ENCODE peak calls at places on chromosomes 5 and 9, in eight cellular contexts. K is fibroblast of lung, F is aorta, O is IMR-90, A is A549, C is AG04449, J is fibroblast of the aortic adventitia, R is choroid plexus epithelial cell. G is an unnamed sample.

GRCh38 chr5:109691248-109691574 is 1.5 kb downstream of the MAN2A1 start:
- DNase-seq in K (no peak), F (no peak), O (no peak), A (no peak), C (no peak), J (no peak), R (no peak), G (no peak)

GRCh38 chr5:177023247-177023703 is 779 bp downstream of the ZNF346 start:
- DNase-seq in K (no peak), F (no peak), O (peak; percentile 16), A (no peak), C (no peak), J (peak; percentile 20), R (peak; percentile 9), G (peak; percentile 23)

GRCh38 chr5:73295447-73295846 is 122.5 kb downstream of the TMEM174 start:
- DNase-seq in K (no peak), F (no peak), O (no peak), A (peak; percentile 20), C (no peak), J (no peak), R (no peak), G (no peak)

GRCh38 chr9:94480205-94480604 is 74.7 kb upstream of the PCAT7 start:
- DNase-seq in K (no peak), F (no peak), O (no peak), A (no peak), C (no peak), J (no peak), R (no peak), G (no peak)

GRCh38 chr9:22088372-22089063 is 79.4 kb upstream of the CDKN2B start:
- DNase-seq in K (no peak), F (no peak), O (no peak), A (no peak), C (no peak), J (no peak), R (no peak), G (no peak)

GRCh38 chr5:18113724-18114123 is 479.5 kb downstream of the TAF11L14 start:
- DNase-seq in K (peak; percentile 19), F (no peak), O (peak; percentile 12), A (peak; percentile 73), C (no peak), J (peak; percentile 1), R (peak; percentile 66), G (peak; percentile 17)

GRCh38 chr9:136354592-136355085 is 8.9 kb downstream of the DNLZ start:
- DNase-seq in K (peak; percentile 62), F (no peak), O (peak; percentile 27), A (peak; percentile 52), C (no peak), J (peak; percentile 65), R (peak; percentile 40), G (peak; percentile 38)

GRCh38 chr5:144230806-144231205 is 60.1 kb downstream of the KCTD16 start:
- DNase-seq in K (no peak), F (no peak), O (no peak), A (peak; percentile 10), C (no peak), J (peak; percentile 10), R (no peak), G (no peak)

GRCh38 chr5:54895816-54896341 is 89.5 kb downstream of the ESM1 start:
- DNase-seq in K (peak; percentile 66), F (no peak), O (peak; percentile 68), A (peak; percentile 49), C (no peak), J (peak; percentile 73), R (peak; percentile 84), G (peak; percentile 73)

GRCh38 chr5:111453290-111453689 is 59.0 kb downstream of the STARD4 start:
- DNase-seq in K (no peak), F (no peak), O (peak; percentile 55), A (no peak), C (no peak), J (no peak), R (peak; percentile 61), G (no peak)

GRCh38 chr9:95327239-95327865 is 9.8 kb upstream of the FANCC start:
- DNase-seq in K (no peak), F (no peak), O (no peak), A (peak; percentile 14), C (no peak), J (no peak), R (no peak), G (no peak)

DNA sequence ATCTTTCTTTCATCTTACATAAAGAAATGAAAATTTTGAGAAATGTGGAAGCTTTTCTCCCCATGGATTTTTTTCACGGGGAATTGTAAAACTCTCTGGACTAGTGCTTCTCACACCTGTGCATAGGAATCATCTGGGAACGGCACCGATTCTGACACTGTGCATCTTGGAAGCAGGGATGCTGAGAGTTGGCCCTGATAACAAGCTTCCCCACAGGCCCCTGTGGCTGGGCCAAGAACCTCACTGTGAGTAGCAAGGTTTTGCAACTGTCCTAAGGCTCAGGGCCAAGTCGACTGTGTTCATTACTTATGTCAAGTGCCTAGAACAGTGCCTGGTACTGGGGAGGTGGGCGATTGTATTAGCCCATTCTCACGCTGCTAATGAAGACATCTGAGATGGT is 107.9 kb upstream of the ICE1 start:
- DNase-seq in K (no peak), F (no peak), O (no peak), A (no peak), C (no peak), J (no peak), R (no peak), G (no peak)
- H3K4me3 ChIP-seq in K (no peak overlapping the region), F (no peak overlapping the region), O (no peak overlapping the region), A (no peak overlapping the region), C (no peak overlapping the region), J (no peak overlapping the region), R (no peak overlapping the region), G (no peak overlapping the region)

DNA sequence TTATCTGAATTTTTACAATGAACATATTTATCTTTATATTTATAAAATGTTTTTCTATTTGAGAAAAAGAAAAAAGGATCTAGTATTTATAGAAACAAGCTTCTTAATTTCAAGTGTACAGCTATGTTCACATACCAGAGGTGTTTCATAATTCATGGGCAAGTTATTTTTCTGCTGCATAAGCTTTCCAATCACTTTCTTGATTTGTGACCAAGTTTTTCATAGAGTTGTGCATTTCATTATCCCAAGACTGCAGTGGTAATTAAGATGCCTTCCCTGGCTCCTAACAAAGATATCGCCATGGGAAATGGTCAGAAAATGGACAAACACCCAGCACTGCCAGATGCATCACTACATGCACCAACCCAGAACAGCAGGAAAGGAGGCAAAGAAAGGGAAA is 124.6 kb downstream of the GNAQ start:
- DNase-seq in K (peak; percentile 22), F (no peak), O (no peak), A (no peak), C (no peak), J (no peak), R (peak; percentile 53), G (no peak)
- H3K4me3 ChIP-seq in K (no peak overlapping the region), F (no peak overlapping the region), O (no peak overlapping the region), A (no peak overlapping the region), C (no peak overlapping the region), J (no peak overlapping the region), R (no peak overlapping the region), G (no peak overlapping the region)

DNA sequence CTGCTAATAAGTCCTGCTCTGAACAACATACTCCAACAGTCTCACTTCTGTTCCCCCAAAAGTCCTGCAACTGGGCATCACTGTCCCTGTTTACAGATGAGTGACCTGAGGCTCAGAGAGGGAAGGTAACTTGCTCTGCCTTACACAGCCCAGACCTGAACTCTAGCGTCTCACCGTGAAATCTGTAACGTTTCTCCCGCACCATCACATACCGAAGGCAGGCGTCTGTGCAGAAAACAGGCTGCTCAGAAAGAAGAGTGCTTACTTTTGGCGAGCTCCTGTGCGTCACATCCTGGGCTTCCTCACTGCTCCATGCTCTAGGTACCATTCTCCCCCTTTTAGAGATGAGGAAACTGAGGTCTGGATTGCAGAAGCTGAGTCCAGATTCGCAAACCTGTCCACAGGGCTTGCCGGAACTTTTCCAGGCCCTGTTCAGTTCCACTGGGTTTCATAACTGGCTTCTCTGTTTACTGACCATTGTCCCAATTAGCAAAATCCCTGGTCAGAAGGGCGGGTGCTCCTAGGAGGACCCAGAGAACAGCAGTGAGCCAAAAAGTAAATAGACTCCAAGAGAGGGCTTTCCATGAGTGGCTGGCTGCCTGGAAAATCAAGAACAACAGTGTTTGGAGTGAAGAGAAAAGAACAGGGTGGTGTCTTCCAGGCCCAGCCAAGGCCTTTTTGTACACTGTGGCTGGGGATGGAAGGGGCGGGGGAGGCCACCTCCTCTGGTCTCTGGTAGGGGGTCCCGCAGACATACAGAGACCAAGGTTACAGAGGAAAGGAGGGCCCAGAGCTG is 27.1 kb downstream of the GSN start:
- DNase-seq in K (peak; percentile 68), F (peak; percentile 25), O (no peak), A (no peak), C (no peak), J (peak; percentile 64), R (no peak), G (no peak)
- H3K4me3 ChIP-seq in K (no peak overlapping the region), F (no peak overlapping the region), O (no peak overlapping the region), A (no peak overlapping the region), C (no peak overlapping the region), J (no peak overlapping the region), R (no peak overlapping the region), G (no peak overlapping the region)

GRCh38 chr9:78001946-78002731 is 29.5 kb downstream of the GNAQ start:
- DNase-seq in K (no peak), F (no peak), O (peak; percentile 34), A (no peak), C (no peak), J (peak; percentile 33), R (peak; percentile 42), G (peak; percentile 20)
- H3K4me3 ChIP-seq in K (no peak overlapping the region), F (no peak overlapping the region), O (no peak overlapping the region), A (no peak overlapping the region), C (no peak overlapping the region), J (no peak overlapping the region), R (no peak overlapping the region), G (no peak overlapping the region)

DNA sequence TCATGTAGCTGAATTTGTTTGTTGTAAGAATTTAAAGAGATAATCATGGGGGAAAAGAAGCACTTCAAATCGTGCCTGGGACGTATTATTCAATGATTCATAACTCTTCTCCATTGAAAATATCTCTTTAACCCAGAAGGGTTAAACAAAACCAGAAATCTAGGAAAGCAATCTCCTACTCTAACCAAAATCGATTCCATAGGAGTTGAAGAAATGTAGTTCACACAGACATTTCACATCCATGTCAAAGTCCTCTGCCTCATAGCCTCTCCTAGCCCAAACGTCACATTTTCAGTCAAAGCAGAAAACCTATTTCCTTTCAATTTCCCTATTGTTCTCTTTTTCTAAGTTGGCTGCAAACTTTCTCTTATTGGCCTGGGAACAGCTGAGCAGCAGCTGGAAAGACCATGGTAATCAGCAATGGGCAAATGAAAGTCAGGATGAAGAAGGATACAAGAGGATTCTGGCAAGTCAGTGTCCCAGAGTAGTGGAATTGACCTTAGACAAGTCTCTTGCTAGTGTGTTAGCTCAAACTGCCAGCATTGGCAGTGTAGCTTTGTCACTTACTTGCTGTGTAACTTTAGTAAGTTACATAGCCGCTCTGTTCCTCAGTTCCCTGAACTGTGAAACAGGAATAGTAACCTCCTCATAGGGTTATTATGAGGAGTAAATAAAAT is 3.8 kb downstream of the ALDH1A1 start:
- DNase-seq in K (no peak), F (no peak), O (no peak), A (peak; percentile 73), C (no peak), J (peak; percentile 12), R (no peak), G (no peak)
- H3K4me3 ChIP-seq in K (no peak overlapping the region), F (peak overlapping the region; percentile 76), O (no peak overlapping the region), A (peak overlapping the region; percentile 67), C (no peak overlapping the region), J (no peak overlapping the region), R (no peak overlapping the region), G (no peak overlapping the region)

GRCh38 chr9:114938687-114939575 is 8.5 kb upstream of the TNFSF8 start:
- DNase-seq in K (peak; percentile 54), F (no peak), O (no peak), A (no peak), C (no peak), J (peak; percentile 67), R (peak; percentile 51), G (peak; percentile 60)
- H3K4me3 ChIP-seq in K (no peak overlapping the region), F (no peak overlapping the region), O (no peak overlapping the region), A (no peak overlapping the region), C (no peak overlapping the region), J (no peak overlapping the region), R (no peak overlapping the region), G (no peak overlapping the region)